ENCODE peak calls at places on chromosomes 2 and 18, in six cellular contexts. One of them, this sample, is unnamed.

GRCh38 chr18:6413554-6414117 is 1.1 kb downstream of the L3MBTL4 start:
- DNase-seq in WERI-Rb-1: no peak
- DNase-seq in sigmoid colon: no peak
- DNase-seq in stomach: peak
- DNase-seq in body of pancreas: peak
- DNase-seq in cardiac muscle cell: no peak
- DNase-seq in this sample: no peak

GRCh38 chr18:12455511-12455910 is 47.8 kb downstream of the PRELID3A start:
- DNase-seq in WERI-Rb-1: no peak
- DNase-seq in sigmoid colon: no peak
- DNase-seq in body of pancreas: no peak
- DNase-seq in cardiac muscle cell: peak
- DNase-seq in stomach: no peak
- DNase-seq in this sample: no peak

GRCh38 chr2:120847700-120848321 is 112.1 kb downstream of the GLI2 start:
- DNase-seq in cardiac muscle cell: peak
- DNase-seq in stomach: no peak
- DNase-seq in WERI-Rb-1: peak
- DNase-seq in sigmoid colon: peak
- DNase-seq in body of pancreas: no peak
- DNase-seq in this sample: no peak

GRCh38 chr2:104163611-104164157 is 690.2 kb upstream of the POU3F3 start:
- DNase-seq in body of pancreas: no peak
- DNase-seq in cardiac muscle cell: no peak
- DNase-seq in WERI-Rb-1: no peak
- DNase-seq in sigmoid colon: no peak
- DNase-seq in stomach: no peak
- DNase-seq in this sample: no peak

GRCh38 chr2:219418570-219419189 is 503 bp downstream of the DES start:
- DNase-seq in sigmoid colon: no peak
- DNase-seq in WERI-Rb-1: no peak
- DNase-seq in cardiac muscle cell: peak
- DNase-seq in stomach: no peak
- DNase-seq in body of pancreas: no peak
- DNase-seq in this sample: no peak

GRCh38 chr2:68993660-68994059 is 19.2 kb downstream of the GKN1 start:
- DNase-seq in WERI-Rb-1: no peak
- DNase-seq in body of pancreas: no peak
- DNase-seq in cardiac muscle cell: no peak
- DNase-seq in sigmoid colon: no peak
- DNase-seq in stomach: no peak
- DNase-seq in this sample: no peak

GRCh38 chr2:143524001-143524608 is 394.9 kb downstream of the ARHGAP15 start:
- DNase-seq in cardiac muscle cell: peak
- DNase-seq in sigmoid colon: no peak
- DNase-seq in stomach: no peak
- DNase-seq in WERI-Rb-1: no peak
- DNase-seq in body of pancreas: no peak
- DNase-seq in this sample: no peak

GRCh38 chr2:47003641-47004427 is 88.2 kb upstream of the MCFD2 start:
- DNase-seq in sigmoid colon: no peak
- DNase-seq in WERI-Rb-1: peak
- DNase-seq in body of pancreas: no peak
- DNase-seq in stomach: no peak
- DNase-seq in cardiac muscle cell: no peak
- DNase-seq in this sample: no peak

GRCh38 chr2:230067990-230068657 is 600 bp downstream of the SLC16A14 start:
- DNase-seq in sigmoid colon: peak
- DNase-seq in body of pancreas: peak
- DNase-seq in WERI-Rb-1: peak
- DNase-seq in cardiac muscle cell: peak
- DNase-seq in stomach: peak
- DNase-seq in this sample: peak

DNA sequence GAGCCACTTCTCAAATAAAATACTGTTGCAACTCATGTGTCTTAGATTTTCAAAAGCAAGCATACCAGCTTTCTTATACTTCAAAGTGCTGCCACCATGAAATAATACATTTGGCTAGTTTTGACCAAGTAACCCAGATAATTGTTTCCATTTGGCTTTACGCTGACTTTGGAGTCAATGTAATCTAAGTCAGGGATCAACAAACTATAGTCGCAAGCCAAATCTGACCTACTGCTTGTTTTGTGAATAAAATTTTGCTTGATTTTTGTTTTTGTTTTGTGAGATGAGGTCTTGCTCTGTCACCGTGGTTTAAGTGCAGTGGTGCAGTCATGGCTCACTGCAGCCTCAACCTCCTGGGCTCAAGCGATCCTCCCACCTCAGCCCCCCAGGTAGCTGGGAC is 65.0 kb downstream of the OXER1 start:
- DNase-seq in sigmoid colon: no peak
- DNase-seq in WERI-Rb-1: no peak
- DNase-seq in body of pancreas: no peak
- DNase-seq in cardiac muscle cell: no peak
- DNase-seq in stomach: no peak
- DNase-seq in this sample: no peak
- TF ChIP-seq CTCF in sigmoid colon: no peak
- TF ChIP-seq CTCF in WERI-Rb-1: no peak
- TF ChIP-seq CTCF in body of pancreas: no peak
- TF ChIP-seq CTCF in cardiac muscle cell: no peak
- TF ChIP-seq CTCF in stomach: no peak
- TF ChIP-seq CTCF in this sample: no peak

DNA sequence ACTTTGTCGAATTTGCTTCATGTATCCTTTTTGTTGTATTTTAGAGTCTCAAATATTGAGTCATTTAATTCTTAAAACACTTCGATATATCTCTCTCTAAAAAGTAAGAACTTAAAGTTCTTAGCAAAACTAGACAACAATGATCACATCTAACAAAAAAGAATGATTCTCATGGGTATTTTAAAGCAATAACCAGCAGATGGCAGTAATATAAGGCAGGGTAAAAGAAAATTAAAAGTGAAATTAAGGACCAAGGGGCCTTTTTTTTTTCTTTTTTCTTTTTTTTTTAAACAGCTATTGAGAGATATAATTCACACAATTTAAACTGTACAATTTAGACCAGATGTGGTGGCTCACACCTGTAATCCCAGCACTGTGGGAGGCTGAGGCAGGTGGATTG is 9.9 kb upstream of the AOX1 start:
- DNase-seq in sigmoid colon: no peak
- DNase-seq in body of pancreas: no peak
- DNase-seq in WERI-Rb-1: no peak
- DNase-seq in cardiac muscle cell: peak
- DNase-seq in stomach: no peak
- DNase-seq in this sample: no peak
- TF ChIP-seq CTCF in sigmoid colon: no peak
- TF ChIP-seq CTCF in body of pancreas: peak
- TF ChIP-seq CTCF in WERI-Rb-1: no peak
- TF ChIP-seq CTCF in cardiac muscle cell: peak
- TF ChIP-seq CTCF in stomach: no peak
- TF ChIP-seq CTCF in this sample: no peak

GRCh38 chr2:200585730-200586643 is at the start of gene AOX1:
- DNase-seq in WERI-Rb-1: no peak
- DNase-seq in sigmoid colon: peak
- DNase-seq in cardiac muscle cell: peak
- DNase-seq in stomach: peak
- DNase-seq in body of pancreas: peak
- DNase-seq in this sample: peak
- TF ChIP-seq CTCF in WERI-Rb-1: no peak
- TF ChIP-seq CTCF in sigmoid colon: no peak
- TF ChIP-seq CTCF in cardiac muscle cell: peak
- TF ChIP-seq CTCF in stomach: no peak
- TF ChIP-seq CTCF in body of pancreas: no peak
- TF ChIP-seq CTCF in this sample: no peak

GRCh38 chr2:31268344-31268743 is 34.4 kb downstream of the EHD3 start:
- DNase-seq in sigmoid colon: no peak
- DNase-seq in stomach: no peak
- DNase-seq in WERI-Rb-1: no peak
- DNase-seq in cardiac muscle cell: no peak
- DNase-seq in body of pancreas: no peak
- DNase-seq in this sample: no peak
- TF ChIP-seq CTCF in sigmoid colon: no peak
- TF ChIP-seq CTCF in stomach: no peak
- TF ChIP-seq CTCF in WERI-Rb-1: peak
- TF ChIP-seq CTCF in cardiac muscle cell: no peak
- TF ChIP-seq CTCF in body of pancreas: no peak
- TF ChIP-seq CTCF in this sample: no peak

GRCh38 chr2:11998218-11998617 is 251.8 kb downstream of the LPIN1 start:
- DNase-seq in WERI-Rb-1: no peak
- DNase-seq in stomach: no peak
- DNase-seq in body of pancreas: no peak
- DNase-seq in cardiac muscle cell: peak
- DNase-seq in sigmoid colon: no peak
- DNase-seq in this sample: no peak

GRCh38 chr2:12004713-12005112 is 258.3 kb downstream of the LPIN1 start:
- DNase-seq in WERI-Rb-1: no peak
- DNase-seq in cardiac muscle cell: no peak
- DNase-seq in sigmoid colon: no peak
- DNase-seq in body of pancreas: no peak
- DNase-seq in stomach: no peak
- DNase-seq in this sample: no peak

GRCh38 chr2:12005886-12006681 is 259.7 kb downstream of the LPIN1 start:
- DNase-seq in body of pancreas: peak
- DNase-seq in sigmoid colon: no peak
- DNase-seq in cardiac muscle cell: peak
- DNase-seq in WERI-Rb-1: no peak
- DNase-seq in stomach: peak
- DNase-seq in this sample: no peak

GRCh38 chr2:11998626-11999378 is 252.4 kb downstream of the LPIN1 start:
- DNase-seq in cardiac muscle cell: no peak
- DNase-seq in WERI-Rb-1: no peak
- DNase-seq in body of pancreas: no peak
- DNase-seq in sigmoid colon: no peak
- DNase-seq in stomach: no peak
- DNase-seq in this sample: no peak

GRCh38 chr2:12002215-12002614 is 255.8 kb downstream of the LPIN1 start:
- DNase-seq in stomach: no peak
- DNase-seq in sigmoid colon: no peak
- DNase-seq in cardiac muscle cell: no peak
- DNase-seq in body of pancreas: no peak
- DNase-seq in WERI-Rb-1: no peak
- DNase-seq in this sample: no peak
- TF ChIP-seq CTCF in stomach: no peak
- TF ChIP-seq CTCF in sigmoid colon: no peak
- TF ChIP-seq CTCF in cardiac muscle cell: no peak
- TF ChIP-seq CTCF in body of pancreas: no peak
- TF ChIP-seq CTCF in WERI-Rb-1: no peak
- TF ChIP-seq CTCF in this sample: no peak

GRCh38 chr2:53787255-53787910 is 539 bp downstream of the ERLEC1 start:
- DNase-seq in body of pancreas: no peak
- DNase-seq in sigmoid colon: no peak
- DNase-seq in WERI-Rb-1: no peak
- DNase-seq in stomach: no peak
- DNase-seq in cardiac muscle cell: peak
- DNase-seq in this sample: no peak
- TF ChIP-seq CTCF in body of pancreas: no peak
- TF ChIP-seq CTCF in sigmoid colon: no peak
- TF ChIP-seq CTCF in WERI-Rb-1: no peak
- TF ChIP-seq CTCF in stomach: no peak
- TF ChIP-seq CTCF in cardiac muscle cell: no peak
- TF ChIP-seq CTCF in this sample: no peak

GRCh38 chr2:30115981-30116285 is 30.9 kb upstream of the YPEL5 start:
- DNase-seq in body of pancreas: no peak
- DNase-seq in WERI-Rb-1: no peak
- DNase-seq in sigmoid colon: no peak
- DNase-seq in cardiac muscle cell: no peak
- DNase-seq in stomach: no peak
- DNase-seq in this sample: no peak
- TF ChIP-seq CTCF in body of pancreas: no peak
- TF ChIP-seq CTCF in WERI-Rb-1: no peak
- TF ChIP-seq CTCF in sigmoid colon: no peak
- TF ChIP-seq CTCF in cardiac muscle cell: no peak
- TF ChIP-seq CTCF in stomach: no peak
- TF ChIP-seq CTCF in this sample: no peak

DNA sequence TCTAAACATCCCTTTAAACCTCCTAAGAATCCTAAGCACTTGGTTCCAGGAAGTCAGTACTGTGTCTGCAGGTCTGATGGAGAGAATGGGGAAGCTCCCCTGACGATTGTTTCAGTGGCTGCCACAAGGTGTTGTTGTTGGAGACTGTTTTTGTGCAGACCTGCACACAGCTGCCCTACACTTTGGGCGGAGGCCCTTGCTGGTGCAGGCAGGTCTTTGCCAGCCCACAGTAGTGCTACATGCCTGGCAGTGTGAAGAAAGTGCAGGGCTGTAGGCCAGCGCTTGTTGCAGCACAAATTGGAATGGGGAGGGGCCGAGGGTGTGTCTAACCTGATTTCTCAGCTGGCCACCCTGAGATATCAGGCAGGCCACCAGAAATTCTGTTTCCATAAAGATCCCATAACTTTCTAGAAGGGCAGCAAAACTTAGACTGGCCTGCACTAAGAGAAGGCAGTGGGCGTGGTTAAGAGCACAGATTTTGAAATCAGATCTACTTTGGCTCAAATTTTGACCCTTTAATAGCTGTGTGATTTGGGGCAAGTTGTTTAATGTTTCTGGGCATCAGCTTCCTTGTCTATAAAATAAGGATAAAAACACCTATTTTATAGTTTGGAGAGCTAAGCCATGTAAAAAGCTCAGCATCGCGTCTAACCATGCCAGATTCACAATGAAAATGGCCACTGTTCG is 83.7 kb upstream of the SLC1A4 start:
- DNase-seq in body of pancreas: no peak
- DNase-seq in stomach: peak
- DNase-seq in sigmoid colon: no peak
- DNase-seq in cardiac muscle cell: no peak
- DNase-seq in WERI-Rb-1: no peak
- DNase-seq in this sample: no peak
- TF ChIP-seq CTCF in body of pancreas: no peak
- TF ChIP-seq CTCF in stomach: no peak
- TF ChIP-seq CTCF in sigmoid colon: no peak
- TF ChIP-seq CTCF in cardiac muscle cell: no peak
- TF ChIP-seq CTCF in WERI-Rb-1: no peak
- TF ChIP-seq CTCF in this sample: no peak